ENCODE peak calls at places on chromosomes 5 and 9, in eight cellular contexts. B is colonic mucosa, S is cardiac muscle cell, G is heart left ventricle, Q is left ventricle myocardium inferior, X is neuronal stem cell, J is AG10803, P is heart right ventricle. F is an unnamed sample.

GRCh38 chr5:37838152-37838932 is 1.5 kb downstream of the GDNF start:
- DNase-seq in X (no peak), Q (no peak), J (peak; percentile 66), G (peak; percentile 53), B (no peak), S (peak; percentile 39), P (no peak), F (no peak)

GRCh38 chr5:9239071-9239470 is 306.8 kb downstream of the SEMA5A start:
- DNase-seq in S (no peak), P (no peak), X (no peak), J (peak; percentile 73), Q (no peak), B (no peak), G (no peak), F (no peak)

GRCh38 chr5:982377-983237 is 26.0 kb upstream of the NKD2 start:
- DNase-seq in X (no peak), Q (no peak), P (peak; percentile 3), B (no peak), J (no peak), S (no peak), G (peak; percentile 64), F (no peak)

GRCh38 chr5:61245936-61246335 is 83.7 kb upstream of the SMIM15 start:
- DNase-seq in J (no peak), S (no peak), G (no peak), X (no peak), P (no peak), B (peak; percentile 70), Q (no peak), F (no peak)

GRCh38 chr5:42666821-42667325 is 89.7 kb upstream of the CCDC152 start:
- DNase-seq in S (no peak), G (no peak), Q (no peak), X (no peak), P (no peak), B (no peak), J (no peak), F (no peak)

GRCh38 chr5:134123360-134123759 is 8.9 kb downstream of the TCF7 start:
- DNase-seq in S (no peak), X (no peak), B (no peak), Q (no peak), P (no peak), G (no peak), J (no peak), F (no peak)

GRCh38 chr9:133691659-133692363 is 46.3 kb downstream of the SARDH start:
- DNase-seq in S (no peak), P (no peak), X (no peak), B (no peak), J (no peak), G (peak; percentile 60), Q (peak; percentile 3), F (no peak)

GRCh38 chr5:55324815-55325418 is 17.1 kb downstream of the MTREX start:
- DNase-seq in J (peak; percentile 68), X (no peak), Q (no peak), P (no peak), B (no peak), G (no peak), S (no peak), F (no peak)

GRCh38 chr5:64557911-64558310 is 52.1 kb downstream of the RGS7BP start:
- DNase-seq in B (no peak), Q (no peak), X (no peak), P (no peak), J (no peak), S (no peak), G (no peak), F (no peak)

GRCh38 chr5:178588769-178589168 is 1.4 kb downstream of the COL23A1 start:
- DNase-seq in X (no peak), Q (no peak), S (no peak), B (no peak), G (no peak), J (no peak), P (no peak), F (no peak)
- H3K4me3 ChIP-seq in X (no peak overlapping the region), Q (no peak overlapping the region), S (peak overlapping the region; percentile 56), B (no peak overlapping the region), G (no peak overlapping the region), J (no peak overlapping the region), P (no peak overlapping the region), F (no peak overlapping the region)

GRCh38 chr5:172096184-172096941 is 89.9 kb upstream of the FBXW11 start:
- DNase-seq in X (no peak), G (peak; percentile 60), S (no peak), P (no peak), J (no peak), Q (peak; percentile 4), B (no peak), F (no peak)
- H3K4me3 ChIP-seq in X (peak overlapping the region; percentile 15), G (no peak overlapping the region), S (no peak overlapping the region), P (no peak overlapping the region), J (no peak overlapping the region), Q (no peak overlapping the region), B (no peak overlapping the region), F (no peak overlapping the region)

DNA sequence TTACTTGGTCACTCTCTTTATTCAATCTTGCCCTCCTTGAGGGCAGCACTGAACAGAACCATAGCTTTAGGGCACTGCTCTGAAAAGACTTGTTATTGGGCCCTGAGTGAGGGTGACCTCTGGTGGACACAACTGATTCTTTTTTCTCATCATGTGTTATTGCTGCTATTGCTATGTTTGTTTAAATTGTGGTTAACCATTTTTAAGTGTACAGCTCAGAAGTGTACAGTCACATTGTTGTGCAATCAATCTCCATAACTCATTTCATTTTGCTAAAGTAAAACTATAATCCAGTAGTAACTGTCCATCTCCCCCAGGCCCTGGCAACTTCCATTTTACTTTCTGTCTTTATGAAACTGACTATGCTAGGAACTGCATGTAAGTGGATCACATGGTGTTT is 351.1 kb upstream of the RIOK2 start:
- DNase-seq in S (peak; percentile 52), J (peak; percentile 91), P (peak; percentile 24), Q (no peak), B (peak; percentile 36), G (no peak), X (peak; percentile 9), F (peak; percentile 75)
- H3K4me3 ChIP-seq in S (no peak overlapping the region), J (no peak overlapping the region), P (no peak overlapping the region), Q (no peak overlapping the region), B (no peak overlapping the region), G (no peak overlapping the region), X (no peak overlapping the region), F (no peak overlapping the region)

DNA sequence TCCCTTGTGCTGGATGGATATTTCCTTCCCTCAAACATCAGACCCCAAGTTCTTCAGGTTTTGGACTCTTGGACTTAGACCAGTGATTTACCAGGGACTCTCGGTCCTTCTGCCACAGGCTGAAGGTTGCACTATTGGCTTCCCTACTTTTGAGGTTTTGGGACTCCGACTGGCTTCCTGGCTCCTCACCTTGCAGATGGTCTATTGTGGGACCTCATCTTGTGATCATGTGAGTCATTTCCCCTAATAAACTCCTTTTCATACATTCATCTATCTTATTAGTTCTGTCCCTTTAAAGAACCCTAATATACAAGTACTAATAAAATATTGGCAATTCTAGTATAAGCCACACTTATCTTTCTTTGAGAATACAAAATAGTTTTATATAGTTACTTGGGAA is 1078.9 kb downstream of the CDH12 start:
- DNase-seq in S (no peak), J (no peak), X (no peak), P (no peak), B (no peak), G (no peak), Q (no peak), F (no peak)
- H3K4me3 ChIP-seq in S (no peak overlapping the region), J (no peak overlapping the region), X (no peak overlapping the region), P (no peak overlapping the region), B (no peak overlapping the region), G (no peak overlapping the region), Q (no peak overlapping the region), F (no peak overlapping the region)

DNA sequence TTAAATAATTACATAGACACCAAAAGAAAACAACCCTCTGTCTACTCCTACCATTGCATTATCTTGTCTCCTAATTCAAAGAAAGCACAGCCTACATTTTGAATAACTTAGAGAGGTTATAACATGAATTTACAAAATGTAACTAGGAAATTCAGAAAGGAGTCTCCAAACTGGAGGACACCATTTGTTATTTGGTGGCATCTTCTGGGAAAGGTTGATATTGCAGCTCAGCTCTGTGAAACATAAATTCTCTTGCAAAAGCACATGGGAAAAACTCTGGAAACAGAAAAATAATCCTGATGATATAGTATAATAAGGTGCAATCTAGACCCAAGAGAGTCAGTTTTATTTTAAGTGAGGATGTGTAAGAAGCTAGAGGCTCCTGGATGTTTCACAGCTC is 215.3 kb downstream of the MLLT3 start:
- DNase-seq in B (no peak), G (no peak), J (no peak), P (no peak), S (no peak), Q (no peak), X (no peak), F (no peak)
- H3K4me3 ChIP-seq in B (no peak overlapping the region), G (no peak overlapping the region), J (no peak overlapping the region), P (no peak overlapping the region), S (no peak overlapping the region), Q (no peak overlapping the region), X (no peak overlapping the region), F (no peak overlapping the region)

GRCh38 chr5:169302046-169302445 is 1.1 kb upstream of the SLIT3 start:
- DNase-seq in P (no peak), S (no peak), J (no peak), Q (no peak), X (no peak), B (no peak), G (no peak), F (no peak)

GRCh38 chr5:169301386-169301930 is 519 bp upstream of the SLIT3 start:
- DNase-seq in X (peak; percentile 11), G (no peak), P (no peak), Q (no peak), J (peak; percentile 61), B (no peak), S (no peak), F (no peak)

GRCh38 chr5:169304175-169304574 is 3.2 kb upstream of the SLIT3 start:
- DNase-seq in B (no peak), P (no peak), J (no peak), X (no peak), S (no peak), G (no peak), Q (no peak), F (no peak)

GRCh38 chr5:169303119-169303515 is 2.2 kb upstream of the SLIT3 start:
- DNase-seq in Q (no peak), G (no peak), X (no peak), S (no peak), B (no peak), P (no peak), J (peak; percentile 62), F (peak; percentile 12)

DNA sequence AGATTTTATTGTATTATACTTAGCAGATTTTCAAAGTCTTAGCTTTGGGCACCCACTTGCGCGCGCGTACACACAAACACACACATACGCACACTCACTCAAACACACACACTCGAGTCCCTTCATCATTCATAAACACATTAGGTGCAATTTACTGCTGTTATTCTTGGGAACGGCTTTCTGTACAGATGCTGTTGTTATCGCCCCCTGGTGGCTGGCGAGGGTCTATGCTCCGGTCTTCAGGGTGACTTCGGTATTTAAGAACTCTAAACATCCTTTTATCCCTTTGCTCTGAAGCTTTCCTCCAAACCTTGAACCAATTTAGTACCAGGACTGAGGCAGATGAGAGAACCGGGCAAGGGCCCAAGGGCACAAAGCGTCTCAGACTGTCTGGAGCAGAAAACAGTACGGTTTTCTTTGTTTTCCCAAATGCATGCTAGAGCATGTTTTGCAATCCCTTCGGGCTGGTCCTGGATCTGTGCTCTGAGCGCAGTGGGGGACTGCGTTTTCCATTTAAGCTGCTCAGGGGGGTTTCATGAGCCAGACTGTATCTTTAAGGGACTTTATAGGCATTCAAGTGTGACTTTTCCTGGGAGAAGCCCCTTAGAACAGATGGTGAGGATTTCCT is 1.7 kb upstream of the SLIT3 start:
- DNase-seq in B (peak; percentile 75), X (peak; percentile 76), G (peak; percentile 76), S (peak; percentile 85), J (peak; percentile 96), Q (peak; percentile 61), P (peak; percentile 64), F (peak; percentile 31)
- H3K4me3 ChIP-seq in B (no peak overlapping the region), X (no peak overlapping the region), G (no peak overlapping the region), S (no peak overlapping the region), J (peak overlapping the region; percentile 9), Q (no peak overlapping the region), P (no peak overlapping the region), F (no peak overlapping the region)